ENCODE peak calls at places on chromosomes 6 and 20, in five cellular contexts. W is tibial artery, N is HFFc6, R is gastrocnemius medialis, O is GM12865. B is an unnamed sample.

GRCh38 chr6:327538-328183 is 35.4 kb downstream of the DUSP22 start:
- DNase-seq in W (no peak), N (peak; percentile 24), R (no peak), O (no peak), B (no peak)

GRCh38 chr6:161215193-161215592 is 58.7 kb downstream of the AGPAT4 start:
- DNase-seq in W (no peak), N (peak; percentile 82), R (no peak), O (no peak), B (peak; percentile 52)

GRCh38 chr6:14635195-14635594 is 517.6 kb downstream of the CD83 start:
- DNase-seq in W (no peak), N (no peak), R (no peak), O (peak; percentile 41), B (no peak)

GRCh38 chr6:101832371-101832770 is 438.9 kb downstream of the GRIK2 start:
- DNase-seq in W (no peak), N (no peak), R (no peak), O (no peak), B (no peak)

GRCh38 chr6:148128014-148128730 is 214.5 kb upstream of the SASH1 start:
- DNase-seq in W (no peak), N (no peak), R (no peak), O (no peak), B (no peak)

GRCh38 chr6:139977887-139978332 is 603.5 kb upstream of the CITED2 start:
- DNase-seq in W (peak; percentile 33), N (peak; percentile 86), R (peak; percentile 33), O (no peak), B (no peak)

GRCh38 chr20:10005885-10006284 is 28.9 kb upstream of the ANKEF1 start:
- DNase-seq in W (no peak), N (no peak), R (no peak), O (no peak), B (no peak)

GRCh38 chr6:79570129-79570801 is 33.0 kb upstream of the LCA5 start:
- DNase-seq in W (no peak), N (peak; percentile 15), R (no peak), O (no peak), B (no peak)

GRCh38 chr6:167113935-167114910 is 8.7 kb upstream of the CCR6 start:
- DNase-seq in W (no peak), N (no peak), R (no peak), O (peak; percentile 93), B (no peak)

GRCh38 chr6:105753184-105754097 is 332.7 kb upstream of the PRDM1 start:
- DNase-seq in W (no peak), N (no peak), R (no peak), O (no peak), B (no peak)

GRCh38 chr6:3061501-3061941 is 6.8 kb upstream of the RIPK1 start:
- DNase-seq in W (no peak), N (peak; percentile 91), R (no peak), O (no peak), B (no peak)

GRCh38 chr6:122806290-122806689 is 17.2 kb downstream of the SMPDL3A start:
- DNase-seq in W (no peak), N (no peak), R (no peak), O (no peak), B (no peak)

GRCh38 chr20:57772349-57772964 is 62.6 kb upstream of the PMEPA1 start:
- DNase-seq in W (peak; percentile 20), N (peak; percentile 69), R (no peak), O (peak; percentile 26), B (peak; percentile 78)

GRCh38 chr6:99745651-99746050 is 139.0 kb downstream of the PRDM13 start:
- DNase-seq in W (no peak), N (peak; percentile 24), R (no peak), O (no peak), B (no peak)

GRCh38 chr6:163327936-163328335 is 86.6 kb upstream of the QKI start:
- DNase-seq in W (no peak), N (no peak), R (no peak), O (peak; percentile 16), B (peak; percentile 78)

GRCh38 chr6:235763-236360 is 56.4 kb upstream of the DUSP22 start:
- DNase-seq in W (no peak), N (no peak), R (no peak), O (peak; percentile 87), B (no peak)

GRCh38 chr20:3093861-3094361 is 9.4 kb upstream of the AVP start:
- DNase-seq in W (no peak), N (no peak), R (no peak), O (no peak), B (no peak)

GRCh38 chr6:145929037-145929633 is 35.0 kb downstream of the SHPRH start:
- DNase-seq in W (no peak), N (peak; percentile 11), R (no peak), O (peak; percentile 38), B (no peak)

GRCh38 chr6:30685977-30686907 is at the start of gene PPP1R18:
- DNase-seq in W (peak; percentile 88), N (peak; percentile 63), R (peak; percentile 69), O (peak; percentile 85), B (no peak)

GRCh38 chr6:71197770-71198169 is 90.8 kb upstream of the OGFRL1 start:
- DNase-seq in W (no peak), N (peak; percentile 37), R (no peak), O (no peak), B (no peak)

GRCh38 chr6:106749611-106750010 is 120.2 kb downstream of the QRSL1 start:
- DNase-seq in W (no peak), N (peak; percentile 58), R (no peak), O (no peak), B (no peak)

GRCh38 chr20:9241232-9241692 is 172.4 kb downstream of the PLCB4 start:
- DNase-seq in W (no peak), N (peak; percentile 74), R (no peak), O (no peak), B (peak; percentile 62)

GRCh38 chr20:56506103-56506502 is 18.4 kb upstream of the FAM209A start:
- DNase-seq in W (no peak), N (no peak), R (no peak), O (no peak), B (no peak)

GRCh38 chr20:58793512-58794420 is 56.9 kb downstream of the GNAS-AS1 start:
- DNase-seq in W (no peak), N (no peak), R (no peak), O (no peak), B (no peak)

GRCh38 chr6:27260836-27261375 is 13.4 kb downstream of the PRSS16 start:
- DNase-seq in W (no peak), N (peak; percentile 22), R (no peak), O (no peak), B (no peak)

GRCh38 chr20:17613328-17614175 is 43.7 kb downstream of the DSTN start:
- DNase-seq in W (peak; percentile 45), N (no peak), R (no peak), O (no peak), B (no peak)

GRCh38 chr6:43248107-43248506 is 4.8 kb downstream of the TTBK1 start:
- DNase-seq in W (no peak), N (no peak), R (no peak), O (no peak), B (no peak)

GRCh38 chr20:58661298-58662141 is 10.4 kb downstream of the STX16 start:
- DNase-seq in W (no peak), N (no peak), R (no peak), O (no peak), B (no peak)

DNA sequence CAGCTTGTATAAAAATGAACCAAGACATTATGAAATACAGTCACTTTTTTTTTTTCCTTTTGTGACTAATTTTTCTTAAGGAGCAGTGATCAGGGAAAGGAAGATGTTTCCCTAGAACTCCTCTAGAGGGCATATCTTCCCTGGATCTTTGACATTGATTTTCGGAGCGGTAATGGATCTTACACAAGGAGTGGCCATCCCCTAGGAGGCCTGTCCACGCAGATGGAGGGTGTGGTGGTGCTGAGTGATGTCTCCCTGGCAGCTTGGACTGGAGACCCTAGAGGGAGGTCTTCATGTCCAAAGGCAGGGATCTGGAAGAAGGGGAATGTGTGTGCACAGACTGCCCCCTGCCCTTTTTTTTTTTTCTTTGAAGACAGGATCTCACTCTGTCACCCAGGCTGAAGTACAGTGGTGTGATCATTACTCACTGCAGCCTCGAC is 7.0 kb upstream of the KIFC1 start:
- DNase-seq in W (no peak), N (peak; percentile 58), R (no peak), O (no peak), B (no peak)
- TF ChIP-seq CTCF in W (no peak), N (peak; percentile 76), R (no peak), O (no peak), B (peak; percentile 49)

DNA sequence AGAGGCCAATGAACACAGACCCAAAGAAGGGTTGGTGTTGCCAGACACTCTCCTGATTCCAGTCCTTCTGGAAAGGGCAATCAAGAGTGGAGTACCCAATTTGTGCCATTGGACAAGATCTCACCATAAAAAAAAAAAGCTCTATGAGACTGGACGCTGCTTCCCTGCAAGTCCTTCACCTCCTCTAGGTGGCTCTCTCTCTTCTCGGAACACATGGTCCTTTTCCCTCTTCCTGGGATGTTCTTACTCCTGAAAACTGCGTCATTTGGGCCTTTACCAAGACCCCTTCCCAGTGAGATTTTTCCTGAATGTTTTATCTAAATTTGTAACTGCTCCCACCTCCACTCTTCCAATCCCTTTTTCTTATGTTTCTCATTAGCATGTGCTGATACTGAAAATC is 280.8 kb downstream of the FOXA2 start:
- DNase-seq in W (no peak), N (no peak), R (no peak), O (no peak), B (no peak)
- TF ChIP-seq CTCF in W (no peak), N (no peak), R (no peak), O (peak; percentile 2), B (no peak)

GRCh38 chr6:73547046-73547445 is 26.2 kb upstream of the EEF1A1 start:
- DNase-seq in W (no peak), N (no peak), R (no peak), O (no peak), B (no peak)

GRCh38 chr6:73542882-73543281 is 22.1 kb upstream of the EEF1A1 start:
- DNase-seq in W (no peak), N (no peak), R (no peak), O (no peak), B (no peak)

DNA sequence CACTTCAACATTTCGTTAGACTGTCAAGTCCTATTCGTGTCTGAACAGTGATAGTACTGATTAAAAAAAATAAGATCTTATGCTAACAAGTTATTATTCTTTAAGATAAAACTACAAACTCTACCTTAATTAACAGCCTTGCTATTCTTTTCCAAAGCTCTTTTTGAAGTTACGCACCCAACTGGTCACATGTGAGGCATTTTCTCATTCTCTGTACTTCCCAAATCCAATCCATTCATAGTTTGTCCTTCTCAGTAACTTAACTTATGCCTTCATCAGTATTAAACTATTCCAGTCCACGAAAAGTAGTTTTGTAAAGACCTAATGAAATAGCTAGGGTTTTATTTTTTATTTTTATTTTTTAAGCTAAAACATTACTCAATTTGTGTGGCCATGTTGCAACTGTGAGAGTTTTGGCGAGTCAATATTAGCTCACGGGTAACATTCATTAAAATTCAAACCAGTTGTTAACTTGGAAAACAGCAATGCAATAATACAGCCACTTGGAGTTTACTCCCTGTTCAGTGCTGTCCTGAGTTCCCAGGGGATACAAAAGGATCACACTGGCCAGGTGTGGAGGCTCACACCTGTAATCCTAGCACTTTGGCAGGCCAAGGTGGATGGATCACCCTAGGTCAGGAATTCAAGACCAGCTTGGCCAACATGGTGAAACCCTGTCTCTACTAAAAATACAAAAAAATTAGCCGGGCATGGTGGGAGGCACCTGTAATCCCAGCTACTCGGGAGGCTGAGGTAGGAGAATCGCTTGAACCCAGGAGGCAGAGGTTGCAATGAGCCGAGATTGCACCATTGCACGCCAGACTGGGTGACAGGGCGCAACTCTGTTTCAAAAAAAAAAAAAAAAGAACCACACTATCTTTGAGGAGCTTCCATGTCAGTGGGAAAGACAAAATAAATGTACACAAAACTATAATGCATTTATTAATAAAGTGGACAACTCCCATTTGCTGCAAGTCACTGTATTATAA is 27.9 kb upstream of the EEF1A1 start:
- DNase-seq in W (no peak), N (no peak), R (no peak), O (no peak), B (no peak)
- TF ChIP-seq CTCF in W (no peak), N (peak; percentile 26), R (no peak), O (no peak), B (no peak)

GRCh38 chr20:62688855-62689460 is 19.7 kb upstream of the NTSR1 start:
- DNase-seq in W (no peak), N (no peak), R (no peak), O (no peak), B (no peak)
- TF ChIP-seq CTCF in W (no peak), N (peak; percentile 60), R (no peak), O (no peak), B (peak; percentile 34)

B was measured in HFF-Myc.